ENCODE peak calls at places on chromosomes 11 and 22, in nine cellular contexts. One of them, this sample, is unnamed.

GRCh38 chr11:86039094-86039493 is 29.8 kb downstream of the PICALM start:
- DNase-seq in A549: no peak
- DNase-seq in lower leg skin: no peak
- DNase-seq in GM12892: no peak
- DNase-seq in stomach: no peak
- DNase-seq in testis: no peak
- DNase-seq in tibial nerve: no peak
- DNase-seq in body of pancreas: no peak
- DNase-seq in HCT116: no peak
- DNase-seq in this sample: no peak

GRCh38 chr11:8071616-8072581 is 9.1 kb upstream of the TUB start:
- DNase-seq in A549: no peak
- DNase-seq in lower leg skin: no peak
- DNase-seq in GM12892: no peak
- DNase-seq in stomach: no peak
- DNase-seq in testis: no peak
- DNase-seq in tibial nerve: no peak
- DNase-seq in body of pancreas: no peak
- DNase-seq in HCT116: no peak
- DNase-seq in this sample: no peak

GRCh38 chr11:126815111-126815510 is 185.5 kb downstream of the KIRREL3 start:
- DNase-seq in A549: no peak
- DNase-seq in lower leg skin: no peak
- DNase-seq in GM12892: no peak
- DNase-seq in stomach: no peak
- DNase-seq in testis: no peak
- DNase-seq in tibial nerve: no peak
- DNase-seq in body of pancreas: no peak
- DNase-seq in HCT116: no peak
- DNase-seq in this sample: no peak

GRCh38 chr22:25409240-25409639 is 155.2 kb upstream of the GRK3 start:
- DNase-seq in A549: no peak
- DNase-seq in lower leg skin: no peak
- DNase-seq in GM12892: no peak
- DNase-seq in stomach: no peak
- DNase-seq in testis: no peak
- DNase-seq in tibial nerve: no peak
- DNase-seq in body of pancreas: no peak
- DNase-seq in HCT116: no peak
- DNase-seq in this sample: no peak

GRCh38 chr22:48433647-48434046 is 1394.0 kb downstream of the BRD1 start:
- DNase-seq in A549: no peak
- DNase-seq in lower leg skin: no peak
- DNase-seq in GM12892: no peak
- DNase-seq in stomach: no peak
- DNase-seq in testis: no peak
- DNase-seq in tibial nerve: no peak
- DNase-seq in body of pancreas: no peak
- DNase-seq in HCT116: no peak
- DNase-seq in this sample: no peak

GRCh38 chr11:12161137-12161536 is 50.7 kb downstream of the MICAL2 start:
- DNase-seq in A549: no peak
- DNase-seq in lower leg skin: no peak
- DNase-seq in GM12892: no peak
- DNase-seq in stomach: no peak
- DNase-seq in testis: peak
- DNase-seq in tibial nerve: no peak
- DNase-seq in body of pancreas: no peak
- DNase-seq in HCT116: no peak
- DNase-seq in this sample: no peak

GRCh38 chr11:61683116-61683515 is 2.9 kb downstream of the DAGLA start:
- DNase-seq in A549: no peak
- DNase-seq in lower leg skin: no peak
- DNase-seq in GM12892: no peak
- DNase-seq in stomach: no peak
- DNase-seq in testis: no peak
- DNase-seq in tibial nerve: no peak
- DNase-seq in body of pancreas: no peak
- DNase-seq in HCT116: no peak
- DNase-seq in this sample: no peak

GRCh38 chr11:57410287-57410686 is 16.6 kb downstream of the SLC43A3 start:
- DNase-seq in A549: no peak
- DNase-seq in lower leg skin: no peak
- DNase-seq in GM12892: no peak
- DNase-seq in stomach: no peak
- DNase-seq in testis: no peak
- DNase-seq in tibial nerve: no peak
- DNase-seq in body of pancreas: no peak
- DNase-seq in HCT116: no peak
- DNase-seq in this sample: no peak

GRCh38 chr11:66318576-66318970 is 1.7 kb upstream of the CD248 start:
- DNase-seq in A549: no peak
- DNase-seq in lower leg skin: no peak
- DNase-seq in GM12892: no peak
- DNase-seq in stomach: no peak
- DNase-seq in testis: no peak
- DNase-seq in tibial nerve: no peak
- DNase-seq in body of pancreas: no peak
- DNase-seq in HCT116: no peak
- DNase-seq in this sample: no peak

GRCh38 chr11:66316849-66317251 is at the start of gene CD248:
- DNase-seq in A549: no peak
- DNase-seq in lower leg skin: no peak
- DNase-seq in GM12892: no peak
- DNase-seq in stomach: no peak
- DNase-seq in testis: peak
- DNase-seq in tibial nerve: peak
- DNase-seq in body of pancreas: peak
- DNase-seq in HCT116: no peak
- DNase-seq in this sample: no peak

GRCh38 chr11:66315921-66316811 is 678 bp downstream of the CD248 start:
- DNase-seq in A549: no peak
- DNase-seq in lower leg skin: no peak
- DNase-seq in GM12892: no peak
- DNase-seq in stomach: no peak
- DNase-seq in testis: no peak
- DNase-seq in tibial nerve: no peak
- DNase-seq in body of pancreas: no peak
- DNase-seq in HCT116: no peak
- DNase-seq in this sample: no peak

GRCh38 chr11:66317766-66318575 is 1.1 kb upstream of the CD248 start:
- DNase-seq in A549: no peak
- DNase-seq in lower leg skin: peak
- DNase-seq in GM12892: no peak
- DNase-seq in stomach: peak
- DNase-seq in testis: peak
- DNase-seq in tibial nerve: peak
- DNase-seq in body of pancreas: peak
- DNase-seq in HCT116: no peak
- DNase-seq in this sample: no peak

GRCh38 chr11:66317322-66317765 is 500 bp upstream of the CD248 start:
- DNase-seq in A549: no peak
- DNase-seq in lower leg skin: no peak
- DNase-seq in GM12892: no peak
- DNase-seq in stomach: no peak
- DNase-seq in testis: no peak
- DNase-seq in tibial nerve: peak
- DNase-seq in body of pancreas: no peak
- DNase-seq in HCT116: no peak
- DNase-seq in this sample: no peak
- TF ChIP-seq POLR2A in A549: no peak
- TF ChIP-seq POLR2A in lower leg skin: no peak
- TF ChIP-seq POLR2A in GM12892: no peak
- TF ChIP-seq POLR2A in stomach: no peak
- TF ChIP-seq POLR2A in testis: no peak
- TF ChIP-seq POLR2A in tibial nerve: no peak
- TF ChIP-seq POLR2A in body of pancreas: no peak
- TF ChIP-seq POLR2A in HCT116: no peak
- TF ChIP-seq POLR2A in this sample: no peak

DNA sequence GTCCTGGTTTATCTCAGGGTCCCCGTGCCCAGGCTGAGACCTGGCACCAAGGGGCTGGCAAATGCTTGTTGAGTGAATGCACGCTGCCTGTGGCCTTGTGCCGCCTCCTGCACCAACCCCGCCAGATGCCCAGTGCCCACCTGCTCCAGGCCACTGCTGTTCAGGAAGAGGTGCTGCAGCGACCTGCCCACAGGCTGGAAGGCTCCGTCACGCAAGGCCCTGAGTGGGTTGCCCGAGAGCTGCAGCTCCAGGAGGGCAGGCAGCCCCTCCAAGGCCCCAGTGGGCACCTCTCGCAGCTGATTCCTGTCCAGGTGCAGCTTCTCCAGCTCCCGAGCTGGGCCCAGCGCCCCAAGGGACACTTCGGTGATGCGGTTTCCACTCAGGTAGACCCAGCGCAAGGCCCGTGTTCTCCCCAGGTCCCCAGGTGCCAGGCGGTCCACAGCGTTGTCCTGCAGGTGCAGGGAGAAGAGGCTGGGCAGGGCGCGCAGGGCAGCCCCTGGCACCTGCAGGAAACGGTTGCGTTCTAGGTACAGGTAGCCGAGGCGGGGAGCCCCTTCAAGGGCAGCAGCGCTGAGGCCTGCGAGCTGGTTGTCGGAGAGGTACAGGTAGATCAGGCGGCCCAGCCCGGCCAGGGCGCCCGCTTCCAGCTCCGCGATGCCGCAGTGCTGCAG is 3.6 kb downstream of the CHADL start:
- DNase-seq in A549: no peak
- DNase-seq in lower leg skin: no peak
- DNase-seq in GM12892: no peak
- DNase-seq in stomach: no peak
- DNase-seq in testis: no peak
- DNase-seq in tibial nerve: no peak
- DNase-seq in body of pancreas: no peak
- DNase-seq in HCT116: no peak
- DNase-seq in this sample: no peak
- TF ChIP-seq POLR2A in A549: no peak
- TF ChIP-seq POLR2A in lower leg skin: no peak
- TF ChIP-seq POLR2A in GM12892: no peak
- TF ChIP-seq POLR2A in stomach: no peak
- TF ChIP-seq POLR2A in testis: no peak
- TF ChIP-seq POLR2A in tibial nerve: no peak
- TF ChIP-seq POLR2A in body of pancreas: no peak
- TF ChIP-seq POLR2A in HCT116: no peak
- TF ChIP-seq POLR2A in this sample: no peak

GRCh38 chr11:128727811-128728431 is 34.0 kb downstream of the FLI1 start:
- DNase-seq in A549: no peak
- DNase-seq in lower leg skin: no peak
- DNase-seq in GM12892: no peak
- DNase-seq in stomach: no peak
- DNase-seq in testis: no peak
- DNase-seq in tibial nerve: no peak
- DNase-seq in body of pancreas: no peak
- DNase-seq in HCT116: no peak
- DNase-seq in this sample: no peak

GRCh38 chr11:128724891-128725611 is 31.2 kb downstream of the FLI1 start:
- DNase-seq in A549: no peak
- DNase-seq in lower leg skin: no peak
- DNase-seq in GM12892: no peak
- DNase-seq in stomach: no peak
- DNase-seq in testis: no peak
- DNase-seq in tibial nerve: no peak
- DNase-seq in body of pancreas: no peak
- DNase-seq in HCT116: no peak
- DNase-seq in this sample: no peak

GRCh38 chr11:128727320-128727719 is 33.4 kb downstream of the FLI1 start:
- DNase-seq in A549: no peak
- DNase-seq in lower leg skin: no peak
- DNase-seq in GM12892: no peak
- DNase-seq in stomach: no peak
- DNase-seq in testis: no peak
- DNase-seq in tibial nerve: no peak
- DNase-seq in body of pancreas: no peak
- DNase-seq in HCT116: no peak
- DNase-seq in this sample: no peak

GRCh38 chr11:128725630-128726461 is 32.0 kb downstream of the FLI1 start:
- DNase-seq in A549: no peak
- DNase-seq in lower leg skin: no peak
- DNase-seq in GM12892: no peak
- DNase-seq in stomach: no peak
- DNase-seq in testis: no peak
- DNase-seq in tibial nerve: peak
- DNase-seq in body of pancreas: no peak
- DNase-seq in HCT116: no peak
- DNase-seq in this sample: no peak

DNA sequence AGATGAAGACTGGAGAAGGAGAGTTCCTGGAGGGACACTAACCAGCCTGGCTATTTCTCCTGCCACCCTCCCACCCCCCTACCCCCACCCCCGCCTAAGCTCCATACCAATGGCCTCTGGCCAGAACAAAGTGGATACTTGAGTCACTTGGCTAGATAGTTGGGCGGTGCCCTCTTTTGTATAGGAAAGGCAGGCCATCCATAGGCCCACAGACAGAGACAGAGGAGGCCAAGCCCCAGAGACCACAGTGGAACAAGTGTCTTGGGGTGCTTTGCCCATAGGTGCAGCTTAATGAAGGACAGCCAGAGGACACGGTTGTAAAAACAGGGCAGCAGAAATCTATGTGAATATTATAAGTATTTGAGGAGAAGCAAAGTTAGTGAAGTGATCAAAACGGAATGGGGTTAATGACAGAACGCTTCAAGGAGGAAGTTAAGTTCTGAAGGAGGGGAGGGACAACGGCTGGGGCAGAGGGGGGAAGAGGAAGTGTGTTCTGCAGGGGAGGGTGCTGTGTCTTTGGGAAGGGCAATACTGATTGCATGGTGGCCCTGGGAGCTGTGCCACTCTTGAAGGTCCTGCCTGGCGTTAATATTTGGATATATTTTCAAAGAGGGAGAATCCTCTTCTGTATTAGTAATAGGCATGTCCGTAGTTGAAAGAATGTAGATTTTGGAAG is 32.7 kb downstream of the FLI1 start:
- DNase-seq in A549: no peak
- DNase-seq in lower leg skin: peak
- DNase-seq in GM12892: no peak
- DNase-seq in stomach: no peak
- DNase-seq in testis: no peak
- DNase-seq in tibial nerve: no peak
- DNase-seq in body of pancreas: no peak
- DNase-seq in HCT116: no peak
- DNase-seq in this sample: no peak
- TF ChIP-seq POLR2A in A549: no peak
- TF ChIP-seq POLR2A in lower leg skin: no peak
- TF ChIP-seq POLR2A in GM12892: no peak
- TF ChIP-seq POLR2A in stomach: no peak
- TF ChIP-seq POLR2A in testis: no peak
- TF ChIP-seq POLR2A in tibial nerve: no peak
- TF ChIP-seq POLR2A in body of pancreas: peak
- TF ChIP-seq POLR2A in HCT116: no peak
- TF ChIP-seq POLR2A in this sample: no peak

DNA sequence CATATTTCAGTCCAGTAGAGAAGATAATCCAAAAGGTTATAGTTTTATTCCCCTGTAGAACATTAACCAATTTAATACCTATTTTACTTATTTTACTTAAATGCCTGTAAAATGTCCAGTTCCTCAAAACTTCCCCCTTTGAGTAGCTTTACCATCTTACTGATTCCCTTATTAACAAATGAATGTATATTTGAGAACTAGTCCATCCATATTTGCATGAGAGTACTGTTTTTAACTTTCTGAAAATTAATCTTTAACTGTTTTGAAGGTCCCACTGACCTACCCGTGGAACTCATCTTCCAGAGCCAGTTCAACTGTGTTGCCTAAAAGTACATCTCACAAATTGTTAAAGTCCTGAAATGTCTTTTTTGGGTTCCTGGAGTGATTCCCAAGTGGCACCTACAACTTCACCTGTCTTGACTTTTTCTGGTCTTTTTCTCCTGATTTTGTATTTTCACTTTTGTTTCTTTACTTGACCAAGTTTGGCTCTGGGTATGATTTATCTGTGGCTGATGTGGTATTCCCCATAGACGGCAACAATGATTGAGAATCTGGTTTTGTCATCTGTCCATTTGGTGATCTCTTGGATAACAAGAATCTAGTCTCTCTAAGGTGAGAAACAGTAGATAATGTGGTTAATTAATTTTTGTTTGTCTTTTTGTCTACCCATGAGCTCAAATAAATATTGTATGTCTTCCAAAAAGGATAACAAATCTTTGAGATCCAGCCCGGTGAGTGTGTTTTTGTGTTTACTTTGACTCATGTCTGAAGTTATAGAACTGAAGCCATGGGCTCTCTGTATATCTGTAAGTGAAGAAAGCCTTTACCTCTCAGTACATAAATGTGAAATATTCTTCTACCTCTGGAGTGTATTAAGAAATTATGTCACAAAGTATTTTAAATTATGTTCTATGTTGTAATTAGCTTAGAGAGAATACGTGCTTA is 174.2 kb downstream of the ETS1 start:
- DNase-seq in A549: peak
- DNase-seq in lower leg skin: no peak
- DNase-seq in GM12892: no peak
- DNase-seq in stomach: no peak
- DNase-seq in testis: no peak
- DNase-seq in tibial nerve: no peak
- DNase-seq in body of pancreas: no peak
- DNase-seq in HCT116: no peak
- DNase-seq in this sample: no peak
- TF ChIP-seq POLR2A in A549: no peak
- TF ChIP-seq POLR2A in lower leg skin: no peak
- TF ChIP-seq POLR2A in GM12892: no peak
- TF ChIP-seq POLR2A in stomach: no peak
- TF ChIP-seq POLR2A in testis: no peak
- TF ChIP-seq POLR2A in tibial nerve: no peak
- TF ChIP-seq POLR2A in body of pancreas: no peak
- TF ChIP-seq POLR2A in HCT116: no peak
- TF ChIP-seq POLR2A in this sample: no peak

This sample was measured in erythroblast.